ENCODE peak calls at places on chromosomes 6 and 20, in four cellular contexts. C is HepG2, H is SK-N-SH, N is K562. Y is an unnamed sample.
A peak's percentile ranks its signal among the peaks of the same experiment; 100 is the strongest.

GRCh38 chr20:7195704-7196103 is 428.2 kb downstream of the BMP2 start:
- DNase-seq in C (no peak), H (no peak), N (no peak), Y (no peak)

GRCh38 chr6:150813319-150813992 is 52.0 kb upstream of the MTHFD1L start:
- DNase-seq in C (no peak), H (no peak), N (no peak), Y (no peak)

GRCh38 chr6:64683682-64684081 is 1023.3 kb downstream of the EYS start:
- DNase-seq in C (peak; percentile 44), H (no peak), N (no peak), Y (peak; percentile 14)

GRCh38 chr20:59850018-59850641 is 83.3 kb downstream of the SYCP2 start:
- DNase-seq in C (peak; percentile 56), H (no peak), N (peak; percentile 33), Y (no peak)

GRCh38 chr6:144477396-144477795 is 192.3 kb downstream of the UTRN start:
- DNase-seq in C (no peak), H (no peak), N (no peak), Y (no peak)

GRCh38 chr6:135379647-135380046 is 117.9 kb downstream of the AHI1 start:
- DNase-seq in C (no peak), H (no peak), N (no peak), Y (no peak)

GRCh38 chr6:80541186-80541585 is 434.7 kb downstream of the BCKDHB start:
- DNase-seq in C (no peak), H (no peak), N (no peak), Y (no peak)

GRCh38 chr6:157236040-157236725 is 87.1 kb downstream of the TMEM242 start:
- DNase-seq in C (no peak), H (no peak), N (no peak), Y (no peak)

GRCh38 chr6:160121981-160122380 is 366 bp downstream of the SLC22A1 start:
- DNase-seq in C (no peak), H (no peak), N (no peak), Y (no peak)

GRCh38 chr6:166259296-166259977 is 48.8 kb downstream of the PRR18 start:
- DNase-seq in C (no peak), H (no peak), N (no peak), Y (no peak)

GRCh38 chr6:74654296-74654695 is 551.6 kb downstream of the COL12A1 start:
- DNase-seq in C (no peak), H (no peak), N (no peak), Y (no peak)

GRCh38 chr6:5457983-5458683 is 196.8 kb downstream of the FARS2 start:
- DNase-seq in C (no peak), H (no peak), N (no peak), Y (no peak)

GRCh38 chr6:169487579-169488205 is 214.1 kb downstream of the WDR27 start:
- DNase-seq in C (no peak), H (no peak), N (no peak), Y (no peak)

GRCh38 chr6:45808917-45809316 is 206.7 kb downstream of the CLIC5 start:
- DNase-seq in C (no peak), H (no peak), N (no peak), Y (no peak)

GRCh38 chr20:63595416-63596127 is 21.5 kb upstream of the HELZ2 start:
- DNase-seq in C (no peak), H (no peak), N (no peak), Y (no peak)

GRCh38 chr6:91141352-91141751 is 554.5 kb upstream of the MAP3K7 start:
- DNase-seq in C (no peak), H (no peak), N (no peak), Y (no peak)

GRCh38 chr6:125747589-125748533 is 1.6 kb upstream of the HEY2 start:
- DNase-seq in C (no peak), H (peak; percentile 52), N (peak; percentile 14), Y (peak; percentile 68)

GRCh38 chr6:107075951-107076381 is 39.3 kb downstream of the BEND3 start:
- DNase-seq in C (no peak), H (no peak), N (no peak), Y (no peak)

GRCh38 chr6:39684790-39685485 is 40.3 kb downstream of the KIF6 start:
- DNase-seq in C (no peak), H (no peak), N (no peak), Y (no peak)

GRCh38 chr6:39426057-39426592 is 103.6 kb upstream of the KCNK16 start:
- DNase-seq in C (no peak), H (no peak), N (no peak), Y (no peak)

GRCh38 chr6:109059148-109059547 is 35.5 kb downstream of the SESN1 start:
- DNase-seq in C (peak; percentile 39), H (no peak), N (no peak), Y (no peak)

GRCh38 chr20:62367483-62368302 is 581 bp upstream of the LAMA5 start:
- DNase-seq in C (peak; percentile 60), H (peak; percentile 68), N (no peak), Y (peak; percentile 70)

GRCh38 chr20:58310291-58310782 is 822 bp downstream of the RAB22A start:
- DNase-seq in C (peak; percentile 57), H (no peak), N (no peak), Y (no peak)

GRCh38 chr6:34813028-34813742 is 21.3 kb downstream of the BLTP3A start:
- DNase-seq in C (no peak), H (peak; percentile 44), N (no peak), Y (no peak)

GRCh38 chr6:14739830-14740229 is 506.0 kb upstream of the JARID2 start:
- DNase-seq in C (no peak), H (no peak), N (no peak), Y (no peak)

GRCh38 chr6:129494099-129494498 is 215.9 kb downstream of the ARHGAP18 start:
- DNase-seq in C (no peak), H (no peak), N (no peak), Y (no peak)

GRCh38 chr6:18978330-18979128 is 591.4 kb downstream of the RNF144B start:
- DNase-seq in C (peak; percentile 29), H (no peak), N (no peak), Y (no peak)

GRCh38 chr20:14617123-14617522 is 279.7 kb upstream of the FLRT3 start:
- DNase-seq in C (no peak), H (no peak), N (no peak), Y (no peak)

GRCh38 chr20:46757135-46757534 is 47.7 kb downstream of the SLC2A10 start:
- DNase-seq in C (no peak), H (no peak), N (no peak), Y (no peak)

GRCh38 chr20:46755483-46756417 is 46.3 kb downstream of the SLC2A10 start:
- DNase-seq in C (no peak), H (no peak), N (no peak), Y (no peak)

GRCh38 chr20:46756419-46756818 is 47.0 kb downstream of the SLC2A10 start:
- DNase-seq in C (no peak), H (no peak), N (no peak), Y (no peak)

GRCh38 chr20:46758929-46759669 is 49.6 kb downstream of the SLC2A10 start:
- DNase-seq in C (no peak), H (no peak), N (no peak), Y (no peak)

DNA sequence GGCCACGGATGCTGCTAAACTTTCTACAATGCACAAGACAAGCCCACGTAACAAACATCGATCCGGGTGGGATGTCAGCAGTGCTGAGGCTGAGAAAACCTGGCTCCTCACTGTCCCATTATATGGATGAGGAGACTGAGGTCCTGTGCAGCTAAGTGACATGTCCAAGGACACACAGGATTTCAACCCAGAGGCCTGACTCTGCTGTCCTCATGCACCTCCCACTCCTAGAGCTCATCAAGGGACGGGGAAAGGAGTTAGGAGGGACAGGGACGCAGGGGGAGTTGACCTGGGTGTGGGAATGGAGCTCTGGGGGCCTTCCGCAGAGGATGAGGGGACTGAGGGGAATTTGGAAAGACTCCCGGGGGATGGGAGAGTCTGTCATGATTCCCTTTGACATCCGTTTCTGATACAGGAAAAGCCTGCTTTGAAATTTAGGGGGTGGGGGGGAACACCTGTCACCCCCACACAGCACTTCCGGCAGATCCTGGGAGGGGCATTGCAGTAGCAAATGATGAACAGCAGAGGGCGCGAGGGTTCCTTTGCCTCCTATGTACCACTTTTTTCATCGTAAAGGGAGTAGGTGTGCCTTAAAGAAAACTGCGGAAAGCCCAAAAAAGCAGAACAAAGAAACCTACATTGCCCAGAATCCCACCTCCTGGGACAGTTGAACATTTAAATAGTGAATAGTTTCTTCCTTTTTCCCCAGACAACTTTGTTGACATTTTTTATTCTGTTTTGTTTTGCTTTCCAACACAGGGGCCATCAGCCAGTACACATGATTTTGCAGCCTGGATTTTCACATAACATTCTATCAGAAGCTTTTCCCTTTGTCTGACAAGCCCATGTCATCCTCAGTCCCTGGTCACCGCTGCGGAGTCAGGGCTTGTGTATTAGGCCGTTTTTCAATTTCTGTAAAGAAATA is 48.6 kb downstream of the SLC2A10 start:
- DNase-seq in C (peak; percentile 59), H (peak; percentile 76), N (peak; percentile 81), Y (peak; percentile 74)
- TF ChIP-seq FOXJ3 in C (no peak), H (no peak), N (no peak), Y (no peak)

DNA sequence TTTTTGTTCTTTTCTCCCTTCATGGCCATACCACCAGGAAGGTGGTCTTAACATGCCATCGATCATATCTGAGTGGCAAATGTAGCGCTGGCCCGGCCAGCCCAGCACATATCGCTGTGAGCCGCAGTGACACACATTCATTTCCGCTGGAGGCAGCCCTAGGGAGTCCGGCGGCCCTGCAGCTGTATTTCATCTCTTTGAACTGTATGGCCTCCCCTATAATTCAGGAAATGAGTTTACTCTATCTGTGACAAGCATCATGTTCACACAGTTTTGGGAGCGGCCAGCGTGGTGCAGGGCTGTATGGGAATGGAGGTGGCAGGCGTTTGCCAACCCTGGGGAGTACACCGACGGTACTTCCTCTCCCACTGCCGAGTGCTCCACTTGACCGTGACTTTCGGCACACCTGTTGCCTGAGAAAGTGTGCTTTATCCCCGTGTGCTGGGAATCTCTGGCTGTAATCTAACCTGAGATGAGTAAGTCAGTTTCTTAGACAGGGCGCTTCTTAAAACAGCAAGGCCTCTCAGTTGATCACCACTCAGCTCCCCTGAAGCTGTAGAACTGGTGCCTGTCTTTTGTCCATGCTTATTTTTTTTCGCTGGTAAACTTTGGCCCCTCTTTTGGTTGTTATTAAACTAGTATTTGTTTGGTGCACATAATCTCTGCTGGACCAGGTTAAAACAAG is 257.1 kb upstream of the TAB2 start:
- DNase-seq in C (peak; percentile 20), H (peak; percentile 59), N (no peak), Y (no peak)
- TF ChIP-seq FOXJ3 in C (no peak), H (no peak), N (no peak), Y (no peak)

DNA sequence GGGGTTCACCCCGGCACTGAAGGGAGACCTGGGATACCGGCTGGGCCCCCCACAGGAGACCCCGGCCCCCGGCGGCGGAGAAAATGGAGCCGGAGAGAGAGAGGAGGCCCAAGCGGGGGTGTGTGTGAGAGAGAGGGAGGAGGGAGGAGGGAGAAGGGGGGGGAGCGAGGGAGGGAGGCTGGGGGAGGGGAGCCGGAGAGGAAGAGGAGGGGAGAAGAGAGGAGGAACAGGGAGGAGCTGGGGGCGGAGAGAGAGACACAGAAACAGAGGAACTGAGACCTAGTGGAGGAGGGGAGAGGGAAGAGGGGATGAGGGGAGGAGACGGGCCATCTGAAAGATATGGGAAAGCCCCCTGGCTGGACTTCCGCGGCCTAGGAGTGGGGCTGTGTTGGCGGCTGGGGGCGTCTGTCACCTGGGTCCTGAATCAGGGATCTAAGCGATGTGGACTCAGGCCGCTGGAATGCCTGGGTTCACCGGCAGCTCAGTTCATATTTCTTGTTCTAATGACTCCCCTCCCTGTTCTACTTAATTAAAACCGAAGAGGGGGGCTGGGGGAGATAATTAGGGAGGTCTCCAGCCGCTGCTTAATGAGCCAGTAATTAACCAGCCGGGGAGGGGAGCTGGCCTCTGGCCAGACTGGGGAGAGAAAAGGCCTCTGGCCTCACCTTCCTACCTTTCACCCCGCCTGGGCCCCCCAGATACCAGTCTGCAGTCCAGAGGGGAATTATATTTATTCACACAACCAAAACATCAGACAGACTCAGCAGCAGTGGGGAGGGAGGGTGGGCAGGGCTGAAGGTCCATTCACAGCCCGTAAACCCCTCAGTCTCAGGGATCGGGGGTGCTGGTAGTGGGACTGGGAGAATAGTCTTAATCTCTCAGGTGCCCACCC is at the start of gene PBX2:
- DNase-seq in C (peak; percentile 87), H (peak; percentile 85), N (peak; percentile 85), Y (peak; percentile 68)
- TF ChIP-seq FOXJ3 in C (no peak), H (no peak), N (no peak), Y (no peak)

GRCh38 chr20:48128436-48128835 is 343.2 kb upstream of the SULF2 start:
- DNase-seq in C (no peak), H (no peak), N (no peak), Y (no peak)
- TF ChIP-seq FOXJ3 in C (no peak), H (no peak), N (no peak), Y (no peak)

Y was measured in WTC11.